ENCODE peak calls at places on chromosomes 1 and 21, in four cellular contexts. One of them, this sample, is unnamed.

GRCh38 chr1:197850042-197850441 is 52.4 kb upstream of the C1orf53 start:
- DNase-seq in adrenal gland: no peak
- DNase-seq in stomach: no peak
- DNase-seq in H54: no peak
- DNase-seq in this sample: no peak

GRCh38 chr1:6092211-6092610 is 46.5 kb downstream of the KCNAB2 start:
- DNase-seq in adrenal gland: no peak
- DNase-seq in stomach: no peak
- DNase-seq in H54: no peak
- DNase-seq in this sample: no peak

GRCh38 chr1:110412576-110412975 is 5.1 kb upstream of the LAMTOR5 start:
- DNase-seq in adrenal gland: peak
- DNase-seq in stomach: peak
- DNase-seq in H54: peak
- DNase-seq in this sample: peak

GRCh38 chr1:55195523-55196233 is 19.5 kb downstream of the USP24 start:
- DNase-seq in adrenal gland: no peak
- DNase-seq in stomach: no peak
- DNase-seq in H54: no peak
- DNase-seq in this sample: peak

GRCh38 chr21:42063578-42064521 is 7.3 kb upstream of the UMODL1 start:
- DNase-seq in adrenal gland: peak
- DNase-seq in stomach: peak
- DNase-seq in H54: no peak
- DNase-seq in this sample: no peak

GRCh38 chr1:3333903-3334302 is 120.6 kb upstream of the ARHGEF16 start:
- DNase-seq in adrenal gland: no peak
- DNase-seq in stomach: peak
- DNase-seq in H54: no peak
- DNase-seq in this sample: no peak

GRCh38 chr1:202564958-202565497 is 145.2 kb downstream of the SYT2 start:
- DNase-seq in adrenal gland: no peak
- DNase-seq in stomach: no peak
- DNase-seq in H54: no peak
- DNase-seq in this sample: no peak

GRCh38 chr21:38963006-38963405 is 157.3 kb downstream of the ETS2 start:
- DNase-seq in adrenal gland: no peak
- DNase-seq in stomach: no peak
- DNase-seq in H54: no peak
- DNase-seq in this sample: no peak

GRCh38 chr1:178716111-178716510 is 8.9 kb upstream of the RALGPS2 start:
- DNase-seq in adrenal gland: no peak
- DNase-seq in stomach: no peak
- DNase-seq in H54: no peak
- DNase-seq in this sample: no peak

GRCh38 chr1:47382399-47382983 is 33.6 kb upstream of the FOXE3 start:
- DNase-seq in adrenal gland: no peak
- DNase-seq in stomach: no peak
- DNase-seq in H54: no peak
- DNase-seq in this sample: peak

GRCh38 chr1:170700842-170701305 is 36.9 kb downstream of the PRRX1 start:
- DNase-seq in adrenal gland: no peak
- DNase-seq in stomach: no peak
- DNase-seq in H54: no peak
- DNase-seq in this sample: no peak

GRCh38 chr1:53592521-53592982 is 133.4 kb downstream of the DMRTB1 start:
- DNase-seq in adrenal gland: no peak
- DNase-seq in stomach: peak
- DNase-seq in H54: no peak
- DNase-seq in this sample: no peak

GRCh38 chr1:22749919-22750670 is 39.5 kb downstream of the EPHB2 start:
- DNase-seq in adrenal gland: peak
- DNase-seq in stomach: peak
- DNase-seq in H54: peak
- DNase-seq in this sample: no peak

GRCh38 chr1:202656951-202657646 is 53.2 kb downstream of the SYT2 start:
- DNase-seq in adrenal gland: no peak
- DNase-seq in stomach: no peak
- DNase-seq in H54: peak
- DNase-seq in this sample: no peak

GRCh38 chr1:59089922-59090457 is 206.9 kb upstream of the FGGY start:
- DNase-seq in adrenal gland: no peak
- DNase-seq in stomach: no peak
- DNase-seq in H54: no peak
- DNase-seq in this sample: no peak

GRCh38 chr1:77218477-77219165 is 609 bp downstream of the PIGK start:
- DNase-seq in adrenal gland: no peak
- DNase-seq in stomach: no peak
- DNase-seq in H54: no peak
- DNase-seq in this sample: peak

GRCh38 chr1:38690790-38691189 is 168.8 kb downstream of the RRAGC start:
- DNase-seq in adrenal gland: no peak
- DNase-seq in stomach: no peak
- DNase-seq in H54: no peak
- DNase-seq in this sample: no peak

GRCh38 chr1:180046674-180047073 is 92.1 kb downstream of the CEP350 start:
- DNase-seq in adrenal gland: no peak
- DNase-seq in stomach: no peak
- DNase-seq in H54: no peak
- DNase-seq in this sample: no peak

GRCh38 chr1:9737057-9737456 is 85.5 kb downstream of the PIK3CD start:
- DNase-seq in adrenal gland: peak
- DNase-seq in stomach: no peak
- DNase-seq in H54: no peak
- DNase-seq in this sample: no peak

GRCh38 chr1:164470996-164471395 is 88.0 kb upstream of the PBX1 start:
- DNase-seq in adrenal gland: no peak
- DNase-seq in stomach: no peak
- DNase-seq in H54: no peak
- DNase-seq in this sample: no peak

GRCh38 chr1:185603158-185603557 is 131.0 kb upstream of the HMCN1 start:
- DNase-seq in adrenal gland: no peak
- DNase-seq in stomach: no peak
- DNase-seq in H54: no peak
- DNase-seq in this sample: no peak

GRCh38 chr1:87916965-87917364 is 588.3 kb downstream of the LMO4 start:
- DNase-seq in adrenal gland: no peak
- DNase-seq in stomach: no peak
- DNase-seq in H54: no peak
- DNase-seq in this sample: no peak

GRCh38 chr1:2148691-2149090 is 45.9 kb downstream of the FAAP20 start:
- DNase-seq in adrenal gland: no peak
- DNase-seq in stomach: peak
- DNase-seq in H54: no peak
- DNase-seq in this sample: no peak

GRCh38 chr1:21837476-21837875 is 25.4 kb downstream of the LDLRAD2 start:
- DNase-seq in adrenal gland: no peak
- DNase-seq in stomach: no peak
- DNase-seq in H54: no peak
- DNase-seq in this sample: no peak

GRCh38 chr1:223617671-223618070 is 47.8 kb downstream of the CAPN8 start:
- DNase-seq in adrenal gland: no peak
- DNase-seq in stomach: no peak
- DNase-seq in H54: no peak
- DNase-seq in this sample: no peak

GRCh38 chr1:41838266-41838665 is 80.5 kb downstream of the HIVEP3 start:
- DNase-seq in adrenal gland: no peak
- DNase-seq in stomach: no peak
- DNase-seq in H54: no peak
- DNase-seq in this sample: no peak

GRCh38 chr1:34407140-34407539 is 230.4 kb downstream of the C1orf94 start:
- DNase-seq in adrenal gland: no peak
- DNase-seq in stomach: peak
- DNase-seq in H54: peak
- DNase-seq in this sample: no peak

GRCh38 chr1:236129315-236129714 is 13.0 kb upstream of the GPR137B start:
- DNase-seq in adrenal gland: no peak
- DNase-seq in stomach: no peak
- DNase-seq in H54: no peak
- DNase-seq in this sample: no peak

GRCh38 chr1:94527447-94528031 is 14.0 kb downstream of the F3 start:
- DNase-seq in adrenal gland: no peak
- DNase-seq in stomach: no peak
- DNase-seq in H54: no peak
- DNase-seq in this sample: peak

GRCh38 chr1:117339866-117340357 is 27.3 kb upstream of the MAN1A2 start:
- DNase-seq in adrenal gland: peak
- DNase-seq in stomach: no peak
- DNase-seq in H54: no peak
- DNase-seq in this sample: peak

GRCh38 chr1:112833806-112834205 is 118.7 kb upstream of the PPM1J start:
- DNase-seq in adrenal gland: no peak
- DNase-seq in stomach: no peak
- DNase-seq in H54: no peak
- DNase-seq in this sample: no peak

GRCh38 chr1:36540056-36540455 is 57.3 kb upstream of the CSF3R start:
- DNase-seq in adrenal gland: no peak
- DNase-seq in stomach: no peak
- DNase-seq in H54: no peak
- DNase-seq in this sample: no peak

GRCh38 chr1:1921901-1922753 is 3.0 kb upstream of the TMEM52 start:
- DNase-seq in adrenal gland: no peak
- DNase-seq in stomach: no peak
- DNase-seq in H54: no peak
- DNase-seq in this sample: no peak

GRCh38 chr1:76433528-76433927 is 359.0 kb downstream of the ST6GALNAC3 start:
- DNase-seq in adrenal gland: no peak
- DNase-seq in stomach: no peak
- DNase-seq in H54: no peak
- DNase-seq in this sample: peak

GRCh38 chr1:82565546-82565945 is 764.8 kb downstream of the ADGRL2 start:
- DNase-seq in adrenal gland: peak
- DNase-seq in stomach: no peak
- DNase-seq in H54: peak
- DNase-seq in this sample: no peak

GRCh38 chr1:21121764-21122471 is 54.8 kb downstream of the EIF4G3 start:
- DNase-seq in adrenal gland: no peak
- DNase-seq in stomach: no peak
- DNase-seq in H54: no peak
- DNase-seq in this sample: no peak

DNA sequence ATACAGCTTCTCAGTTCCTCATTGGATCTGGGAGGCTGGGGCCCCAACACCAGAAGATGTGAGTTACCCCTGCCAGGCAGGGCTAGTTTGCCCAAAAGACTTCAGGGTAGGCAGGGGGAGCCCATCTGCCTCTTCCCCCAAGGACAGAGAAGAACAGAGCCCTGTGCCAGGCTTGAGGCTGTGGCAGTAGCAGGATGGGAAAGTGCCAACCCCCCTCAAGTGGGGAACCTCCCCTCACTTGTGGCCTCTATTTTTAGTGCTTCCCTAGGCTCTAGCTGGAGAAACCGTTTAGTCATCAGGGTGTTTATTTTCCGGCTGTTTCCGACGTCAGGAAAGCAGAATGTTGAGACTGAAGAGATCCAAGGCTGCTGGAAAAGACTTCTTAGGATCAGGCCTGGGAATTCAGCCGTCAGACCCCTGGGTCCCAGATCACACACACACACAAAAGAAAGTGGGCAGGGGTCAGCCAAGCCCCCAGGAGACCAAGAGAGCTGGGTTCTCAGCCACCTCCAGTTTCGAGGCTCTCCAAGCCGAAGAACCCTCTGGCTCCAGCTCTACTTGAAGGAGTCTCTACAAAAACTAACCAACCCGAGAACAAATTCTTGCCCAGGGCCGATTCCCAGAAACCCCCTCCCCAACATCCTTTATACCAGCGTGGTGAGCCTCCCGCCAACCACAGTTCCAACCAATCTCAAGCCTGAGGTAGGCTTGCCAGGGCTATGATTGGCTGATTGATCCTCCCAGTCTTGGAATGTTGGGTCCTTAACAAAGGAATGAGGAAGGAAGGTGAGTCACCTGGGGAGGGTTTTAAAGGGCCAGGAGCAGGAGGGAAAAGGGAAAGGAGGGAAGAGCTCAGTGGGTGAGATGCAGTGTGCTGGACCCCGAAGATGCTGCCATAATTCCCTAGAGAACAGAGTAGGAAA is 2.4 kb upstream of the MEF2D start:
- DNase-seq in adrenal gland: peak
- DNase-seq in stomach: peak
- DNase-seq in H54: peak
- DNase-seq in this sample: no peak
- TF ChIP-seq POLR2A in adrenal gland: peak
- TF ChIP-seq POLR2A in stomach: no peak
- TF ChIP-seq POLR2A in H54: peak
- TF ChIP-seq POLR2A in this sample: peak

GRCh38 chr1:201184734-201185453 is 5.7 kb upstream of the IGFN1 start:
- DNase-seq in adrenal gland: peak
- DNase-seq in stomach: peak
- DNase-seq in H54: peak
- DNase-seq in this sample: peak
- TF ChIP-seq POLR2A in adrenal gland: no peak
- TF ChIP-seq POLR2A in stomach: no peak
- TF ChIP-seq POLR2A in H54: no peak
- TF ChIP-seq POLR2A in this sample: no peak

GRCh38 chr1:161165742-161166668 is at the start of gene PPOX:
- DNase-seq in adrenal gland: peak
- DNase-seq in stomach: peak
- DNase-seq in H54: peak
- DNase-seq in this sample: peak
- TF ChIP-seq POLR2A in adrenal gland: no peak
- TF ChIP-seq POLR2A in stomach: no peak
- TF ChIP-seq POLR2A in H54: peak
- TF ChIP-seq POLR2A in this sample: peak

GRCh38 chr1:214006845-214007244 is 19.1 kb downstream of the PROX1 start:
- DNase-seq in adrenal gland: no peak
- DNase-seq in stomach: no peak
- DNase-seq in H54: no peak
- DNase-seq in this sample: no peak
- TF ChIP-seq POLR2A in adrenal gland: no peak
- TF ChIP-seq POLR2A in stomach: no peak
- TF ChIP-seq POLR2A in H54: no peak
- TF ChIP-seq POLR2A in this sample: no peak